ENCODE peak calls at places on chromosomes 5 and 9, in four cellular contexts. J is GM23248, E is cardiac muscle cell, V is left ventricle myocardium inferior. F is an unnamed sample.

GRCh38 chr9:76562511-76562911 is 103.5 kb downstream of the GCNT1 start:
- DNase-seq in E (peak), J (peak), V (no peak), F (no peak)

GRCh38 chr5:28344803-28345433 is 1306.5 kb upstream of the CDH9 start:
- DNase-seq in J (peak), V (no peak), E (peak), F (peak)

GRCh38 chr5:124675921-124676846 is 70.3 kb downstream of the ZNF608 start:
- DNase-seq in E (peak), J (no peak), V (no peak), F (no peak)

GRCh38 chr9:137128158-137129088 is 10.5 kb upstream of the GRIN1 start:
- DNase-seq in J (no peak), V (no peak), E (no peak), F (no peak)

GRCh38 chr9:79623799-79624721 is 52.3 kb downstream of the TLE4 start:
- DNase-seq in V (peak), E (peak), J (peak), F (no peak)

GRCh38 chr9:127417130-127418036 is 6.8 kb upstream of the ZNF79 start:
- DNase-seq in J (peak), V (no peak), E (peak), F (no peak)

GRCh38 chr9:89926167-89926566 is 321.4 kb downstream of the GADD45G start:
- DNase-seq in E (no peak), V (no peak), J (no peak), F (no peak)

GRCh38 chr9:133113163-133113927 is 7.7 kb downstream of the RALGDS start:
- DNase-seq in J (peak), E (peak), V (peak), F (no peak)

GRCh38 chr5:132389453-132390286 is 20.2 kb downstream of the SLC22A5 start:
- DNase-seq in E (peak), V (no peak), J (peak), F (peak)

GRCh38 chr5:150022163-150022540 is 21.6 kb downstream of the HMGXB3 start:
- DNase-seq in E (peak), V (no peak), J (peak), F (peak)

GRCh38 chr9:106969696-106970095 is 106.7 kb downstream of the ZNF462 start:
- DNase-seq in J (no peak), V (no peak), E (no peak), F (no peak)

GRCh38 chr5:142109356-142110045 is 922 bp downstream of the NDFIP1 start:
- DNase-seq in V (no peak), E (peak), J (peak), F (peak)

GRCh38 chr9:86406366-86406765 is 52.2 kb upstream of the TUT7 start:
- DNase-seq in J (peak), E (peak), V (no peak), F (no peak)

GRCh38 chr5:43209833-43210232 is 17.8 kb downstream of the NIM1K start:
- DNase-seq in E (no peak), V (no peak), J (no peak), F (no peak)

GRCh38 chr5:57666582-57666981 is 184.0 kb upstream of the ACTBL2 start:
- DNase-seq in E (peak), V (no peak), J (no peak), F (no peak)

GRCh38 chr9:135468866-135469521 is 10.6 kb upstream of the PPP1R26 start:
- DNase-seq in E (peak), J (peak), V (no peak), F (peak)

F was measured in SW480.